ENCODE peak calls at places on chromosomes 12 and 14, in four cellular contexts. O, G, Z and M are unnamed samples.

GRCh38 chr12:13961983-13962382 is 19.4 kb downstream of the GRIN2B start:
- DNase-seq in O (no peak), G (no peak), Z (no peak), M (no peak)

GRCh38 chr14:51650721-51651387 is 856 bp upstream of the FRMD6 start:
- DNase-seq in G (peak; percentile 22), Z (peak; percentile 44), O (peak; percentile 70), M (peak; percentile 37)

GRCh38 chr12:3076730-3077571 is at the start of gene TSPAN9:
- DNase-seq in Z (peak; percentile 77), O (peak; percentile 87), G (peak; percentile 84), M (peak; percentile 91)

GRCh38 chr12:26937443-26937862 is 328 bp downstream of the INTS13 start:
- DNase-seq in Z (no peak), G (no peak), O (no peak), M (no peak)

GRCh38 chr12:7016958-7017571 is 1.2 kb downstream of the LPCAT3 start:
- DNase-seq in O (no peak), G (no peak), Z (no peak), M (no peak)

GRCh38 chr12:132453361-132454133 is 36.4 kb upstream of the FBRSL1 start:
- DNase-seq in G (no peak), Z (no peak), O (no peak), M (peak; percentile 12)

GRCh38 chr14:49050836-49051235 is 535.3 kb downstream of the RPS29 start:
- DNase-seq in G (no peak), O (no peak), Z (no peak), M (no peak)

GRCh38 chr12:41058266-41058665 is 129.9 kb upstream of the PDZRN4 start:
- DNase-seq in Z (no peak), G (no peak), O (no peak), M (no peak)

GRCh38 chr12:58803893-58804292 is 116.4 kb downstream of the LRIG3 start:
- DNase-seq in O (no peak), Z (peak; percentile 17), G (no peak), M (no peak)

GRCh38 chr12:46571593-46571992 is 199.0 kb upstream of the SLC38A2 start:
- DNase-seq in O (no peak), Z (no peak), G (no peak), M (no peak)

GRCh38 chr12:117151195-117152031 is 38.9 kb downstream of the FBXO21 start:
- DNase-seq in G (peak; percentile 77), O (peak; percentile 68), Z (peak; percentile 88), M (no peak)

GRCh38 chr12:27207626-27208413 is 36.3 kb upstream of the STK38L start:
- DNase-seq in G (no peak), O (no peak), Z (no peak), M (no peak)

GRCh38 chr12:28083816-28084678 is 106.2 kb upstream of the CCDC91 start:
- DNase-seq in Z (no peak), G (no peak), O (no peak), M (no peak)

GRCh38 chr12:130427381-130427887 is 89.7 kb downstream of the PIWIL1 start:
- DNase-seq in O (no peak), G (no peak), Z (no peak), M (peak; percentile 27)

GRCh38 chr14:90275455-90275814 is 19.1 kb downstream of the PSMC1 start:
- DNase-seq in G (no peak), Z (peak; percentile 12), O (no peak), M (no peak)

GRCh38 chr14:104723651-104724406 is at the start of gene ADSS1:
- DNase-seq in Z (peak; percentile 67), O (no peak), G (peak; percentile 83), M (peak; percentile 90)

GRCh38 chr12:49105504-49106120 is 5.0 kb downstream of the LMBR1L start:
- DNase-seq in Z (no peak), G (peak; percentile 54), O (no peak), M (no peak)

GRCh38 chr12:22866406-22866805 is 241.4 kb downstream of the ETNK1 start:
- DNase-seq in G (no peak), O (no peak), Z (no peak), M (no peak)

GRCh38 chr12:6315184-6315583 is 4.7 kb downstream of the PLEKHG6 start:
- DNase-seq in O (no peak), G (no peak), Z (no peak), M (no peak)

GRCh38 chr12:50390284-50390683 is 6.1 kb downstream of the FAM186A start:
- DNase-seq in Z (no peak), O (no peak), G (no peak), M (no peak)

GRCh38 chr14:72982146-72982708 is 44.7 kb downstream of the ZFYVE1 start:
- DNase-seq in O (no peak), G (no peak), Z (no peak), M (no peak)

GRCh38 chr12:88207921-88208640 is 66.0 kb downstream of the TMTC3 start:
- DNase-seq in Z (no peak), O (no peak), G (no peak), M (no peak)

GRCh38 chr14:49526101-49526500 is 60.1 kb downstream of the RPS29 start:
- DNase-seq in Z (no peak), O (no peak), G (no peak), M (no peak)

GRCh38 chr12:106446429-106447092 is 89.0 kb downstream of the POLR3B start:
- DNase-seq in G (no peak), O (no peak), Z (no peak), M (no peak)

GRCh38 chr12:109715310-109716091 is 1.9 kb downstream of the FAM222A start:
- DNase-seq in O (peak; percentile 71), G (no peak), Z (peak; percentile 81), M (no peak)

GRCh38 chr12:66538970-66539369 is 139.9 kb downstream of the GRIP1 start:
- DNase-seq in O (no peak), G (no peak), Z (no peak), M (no peak)

GRCh38 chr12:66187016-66187415 is 2.0 kb upstream of the IRAK3 start:
- DNase-seq in G (no peak), O (no peak), Z (no peak), M (no peak)

GRCh38 chr14:61025239-61026223 is 44.5 kb downstream of the SLC38A6 start:
- DNase-seq in G (peak; percentile 46), O (peak; percentile 54), Z (peak; percentile 77), M (no peak)

GRCh38 chr14:24397639-24398297 is 1.0 kb upstream of the NYNRIN start:
- DNase-seq in G (no peak), Z (no peak), O (no peak), M (no peak)

GRCh38 chr14:24399981-24400718 is 1.3 kb downstream of the NYNRIN start:
- DNase-seq in O (no peak), Z (no peak), G (no peak), M (no peak)

GRCh38 chr14:24398298-24398942 is 383 bp upstream of the NYNRIN start:
- DNase-seq in G (peak; percentile 82), Z (no peak), O (no peak), M (no peak)

GRCh38 chr14:24401810-24402702 is 3.3 kb downstream of the NYNRIN start:
- DNase-seq in Z (no peak), O (no peak), G (no peak), M (no peak)

GRCh38 chr14:24398943-24399801 is at the start of gene NYNRIN:
- DNase-seq in O (no peak), Z (peak; percentile 68), G (no peak), M (no peak)
- TF ChIP-seq POLR2A in O (no peak), Z (no peak), G (peak; percentile 47), M (no peak)

GRCh38 chr12:21848192-21848591 is 73.7 kb upstream of the KCNJ8 start:
- DNase-seq in O (no peak), Z (no peak), G (no peak), M (no peak)
- TF ChIP-seq POLR2A in O (no peak), Z (no peak), G (no peak), M (no peak)

DNA sequence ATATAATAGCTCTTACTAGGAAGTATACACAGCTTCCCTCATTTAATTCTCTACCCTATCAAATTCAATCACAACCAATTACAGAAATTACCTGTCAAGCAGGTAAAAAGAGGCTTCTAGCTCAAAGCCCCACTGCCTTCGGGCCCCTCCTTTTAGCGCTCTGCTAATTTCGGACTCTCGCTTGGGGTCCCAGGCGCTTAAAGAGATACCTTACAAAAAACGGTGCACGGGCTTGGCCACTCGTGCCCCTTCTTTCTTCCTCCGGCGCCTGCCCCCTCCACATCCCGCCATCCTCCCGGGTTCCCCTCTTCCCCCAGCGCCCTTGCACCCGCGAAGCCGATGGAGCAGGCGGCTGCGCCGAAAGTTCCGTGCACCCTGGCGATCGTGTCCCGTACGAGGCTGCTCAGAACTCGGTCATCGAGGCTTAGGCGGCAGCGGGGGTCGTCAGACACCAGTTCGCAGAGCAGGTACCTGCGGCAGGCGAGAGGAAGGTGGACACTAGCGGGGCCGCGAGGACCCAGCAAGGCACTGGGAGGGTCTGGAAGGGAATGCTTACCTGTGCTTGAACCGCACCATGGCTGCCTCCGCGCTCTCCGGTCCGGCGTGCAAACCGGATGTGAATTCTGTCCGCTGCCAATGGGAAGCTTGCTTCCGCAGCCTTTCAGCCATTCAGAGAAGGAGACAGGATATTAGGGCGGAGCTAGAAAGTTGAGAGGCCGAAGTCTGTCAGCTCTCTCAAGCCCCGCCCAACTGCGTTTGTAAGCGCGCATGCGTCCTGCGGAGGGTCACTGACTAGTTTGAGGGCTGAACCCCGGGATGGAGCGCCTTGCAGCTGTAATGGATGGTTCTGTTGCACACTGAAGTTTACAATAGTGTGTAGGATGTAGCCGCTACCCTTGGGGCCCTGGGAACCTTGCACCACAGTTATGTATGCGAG is at the start of gene POP5:
- DNase-seq in G (peak; percentile 96), Z (peak; percentile 98), O (peak; percentile 98), M (peak; percentile 98)
- TF ChIP-seq POLR2A in G (peak; percentile 77), Z (no peak), O (no peak), M (peak; percentile 82)

DNA sequence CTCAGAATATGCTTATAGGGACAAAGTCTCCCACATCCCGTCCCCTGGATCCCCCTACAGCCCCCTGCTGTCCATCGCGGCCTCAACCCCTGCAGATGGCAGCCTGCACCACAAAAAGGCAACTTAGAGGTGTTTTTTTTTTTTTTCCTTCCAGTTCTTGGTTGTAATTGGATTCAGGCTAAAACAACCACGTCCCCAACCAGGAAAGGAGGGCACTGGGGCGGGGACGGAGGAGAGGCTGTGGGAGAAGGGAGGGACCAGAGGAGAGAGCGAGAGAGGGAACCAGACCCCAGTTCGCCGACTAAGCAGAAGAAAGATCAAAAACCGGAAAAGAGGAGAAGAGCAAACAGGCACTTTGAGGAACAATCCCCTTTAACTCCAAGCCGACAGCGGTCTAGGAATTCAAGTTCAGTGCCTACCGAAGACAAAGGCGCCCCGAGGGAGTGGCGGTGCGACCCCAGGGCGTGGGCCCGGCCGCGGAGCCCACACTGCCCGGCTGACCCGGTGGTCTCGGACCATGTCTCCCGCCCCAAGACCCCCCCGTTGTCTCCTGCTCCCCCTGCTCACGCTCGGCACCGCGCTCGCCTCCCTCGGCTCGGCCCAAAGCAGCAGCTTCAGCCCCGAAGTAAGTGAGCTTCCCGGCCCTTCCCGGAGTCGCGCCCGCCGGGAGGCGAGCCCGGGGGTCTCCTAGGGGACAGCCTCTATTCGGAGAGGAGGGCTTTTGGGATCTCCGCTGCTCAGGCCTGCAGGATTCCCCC is at the start of gene MMP14:
- DNase-seq in Z (peak; percentile 79), G (peak; percentile 82), O (peak; percentile 90), M (peak; percentile 65)
- TF ChIP-seq POLR2A in Z (peak; percentile 28), G (peak; percentile 45), O (no peak), M (peak; percentile 25)